ENCODE peak calls at places on chromosomes 6 and 20, in six cellular contexts. One of them, this sample, is unnamed.

GRCh38 chr6:109372070-109372585 is 10.1 kb downstream of the CD164 start:
- DNase-seq in activated T-helper 1 cell treated with Interleukin-2 at 50 U/mL for 16 hours: no peak
- DNase-seq in HTR-8/SVneo: no peak
- DNase-seq in astrocyte of the hippocampus: peak
- DNase-seq in stimulated activated CD4-positive, alpha-beta T cell treated with anti-CD3 and anti-CD28 coated beads, Interleukin-15, amount 100 ng/mL, for 24 hours: no peak
- DNase-seq in MV-4-11: peak
- DNase-seq in this sample: peak

GRCh38 chr6:21511891-21512550 is 81.5 kb upstream of the SOX4 start:
- DNase-seq in activated T-helper 1 cell treated with Interleukin-2 at 50 U/mL for 16 hours: no peak
- DNase-seq in HTR-8/SVneo: no peak
- DNase-seq in astrocyte of the hippocampus: no peak
- DNase-seq in stimulated activated CD4-positive, alpha-beta T cell treated with anti-CD3 and anti-CD28 coated beads, Interleukin-15, amount 100 ng/mL, for 24 hours: no peak
- DNase-seq in MV-4-11: no peak
- DNase-seq in this sample: no peak

GRCh38 chr6:115365783-115366182 is 694.9 kb downstream of the FRK start:
- DNase-seq in activated T-helper 1 cell treated with Interleukin-2 at 50 U/mL for 16 hours: no peak
- DNase-seq in HTR-8/SVneo: no peak
- DNase-seq in astrocyte of the hippocampus: no peak
- DNase-seq in stimulated activated CD4-positive, alpha-beta T cell treated with anti-CD3 and anti-CD28 coated beads, Interleukin-15, amount 100 ng/mL, for 24 hours: no peak
- DNase-seq in MV-4-11: no peak
- DNase-seq in this sample: no peak

GRCh38 chr6:137856138-137856898 is 10.7 kb upstream of the TNFAIP3 start:
- DNase-seq in activated T-helper 1 cell treated with Interleukin-2 at 50 U/mL for 16 hours: no peak
- DNase-seq in HTR-8/SVneo: no peak
- DNase-seq in astrocyte of the hippocampus: no peak
- DNase-seq in stimulated activated CD4-positive, alpha-beta T cell treated with anti-CD3 and anti-CD28 coated beads, Interleukin-15, amount 100 ng/mL, for 24 hours: no peak
- DNase-seq in MV-4-11: no peak
- DNase-seq in this sample: no peak

GRCh38 chr20:1204547-1204946 is 1.3 kb downstream of the C20orf202 start:
- DNase-seq in activated T-helper 1 cell treated with Interleukin-2 at 50 U/mL for 16 hours: no peak
- DNase-seq in HTR-8/SVneo: no peak
- DNase-seq in astrocyte of the hippocampus: no peak
- DNase-seq in stimulated activated CD4-positive, alpha-beta T cell treated with anti-CD3 and anti-CD28 coated beads, Interleukin-15, amount 100 ng/mL, for 24 hours: no peak
- DNase-seq in MV-4-11: no peak
- DNase-seq in this sample: no peak

GRCh38 chr6:12648171-12648570 is 68.4 kb upstream of the PHACTR1 start:
- DNase-seq in activated T-helper 1 cell treated with Interleukin-2 at 50 U/mL for 16 hours: no peak
- DNase-seq in HTR-8/SVneo: no peak
- DNase-seq in astrocyte of the hippocampus: no peak
- DNase-seq in stimulated activated CD4-positive, alpha-beta T cell treated with anti-CD3 and anti-CD28 coated beads, Interleukin-15, amount 100 ng/mL, for 24 hours: no peak
- DNase-seq in MV-4-11: no peak
- DNase-seq in this sample: no peak

GRCh38 chr6:40954446-40955180 is 84.4 kb downstream of the UNC5CL start:
- DNase-seq in activated T-helper 1 cell treated with Interleukin-2 at 50 U/mL for 16 hours: no peak
- DNase-seq in HTR-8/SVneo: no peak
- DNase-seq in astrocyte of the hippocampus: no peak
- DNase-seq in stimulated activated CD4-positive, alpha-beta T cell treated with anti-CD3 and anti-CD28 coated beads, Interleukin-15, amount 100 ng/mL, for 24 hours: no peak
- DNase-seq in MV-4-11: no peak
- DNase-seq in this sample: no peak

GRCh38 chr20:45779011-45779915 is 12.4 kb downstream of the WFDC3 start:
- DNase-seq in activated T-helper 1 cell treated with Interleukin-2 at 50 U/mL for 16 hours: no peak
- DNase-seq in HTR-8/SVneo: peak
- DNase-seq in astrocyte of the hippocampus: peak
- DNase-seq in stimulated activated CD4-positive, alpha-beta T cell treated with anti-CD3 and anti-CD28 coated beads, Interleukin-15, amount 100 ng/mL, for 24 hours: no peak
- DNase-seq in MV-4-11: peak
- DNase-seq in this sample: no peak

GRCh38 chr6:101761124-101761601 is 367.7 kb downstream of the GRIK2 start:
- DNase-seq in activated T-helper 1 cell treated with Interleukin-2 at 50 U/mL for 16 hours: no peak
- DNase-seq in HTR-8/SVneo: no peak
- DNase-seq in astrocyte of the hippocampus: no peak
- DNase-seq in stimulated activated CD4-positive, alpha-beta T cell treated with anti-CD3 and anti-CD28 coated beads, Interleukin-15, amount 100 ng/mL, for 24 hours: no peak
- DNase-seq in MV-4-11: peak
- DNase-seq in this sample: peak

GRCh38 chr6:112203577-112204349 is 50.6 kb downstream of the LAMA4 start:
- DNase-seq in activated T-helper 1 cell treated with Interleukin-2 at 50 U/mL for 16 hours: no peak
- DNase-seq in HTR-8/SVneo: peak
- DNase-seq in astrocyte of the hippocampus: peak
- DNase-seq in stimulated activated CD4-positive, alpha-beta T cell treated with anti-CD3 and anti-CD28 coated beads, Interleukin-15, amount 100 ng/mL, for 24 hours: no peak
- DNase-seq in MV-4-11: no peak
- DNase-seq in this sample: no peak

GRCh38 chr6:28207244-28208179 is 17.6 kb upstream of the ZSCAN9 start:
- DNase-seq in activated T-helper 1 cell treated with Interleukin-2 at 50 U/mL for 16 hours: no peak
- DNase-seq in HTR-8/SVneo: peak
- DNase-seq in astrocyte of the hippocampus: peak
- DNase-seq in stimulated activated CD4-positive, alpha-beta T cell treated with anti-CD3 and anti-CD28 coated beads, Interleukin-15, amount 100 ng/mL, for 24 hours: peak
- DNase-seq in MV-4-11: peak
- DNase-seq in this sample: no peak

GRCh38 chr6:132259070-132259469 is 142.2 kb downstream of the MOXD1 start:
- DNase-seq in activated T-helper 1 cell treated with Interleukin-2 at 50 U/mL for 16 hours: no peak
- DNase-seq in HTR-8/SVneo: peak
- DNase-seq in astrocyte of the hippocampus: peak
- DNase-seq in stimulated activated CD4-positive, alpha-beta T cell treated with anti-CD3 and anti-CD28 coated beads, Interleukin-15, amount 100 ng/mL, for 24 hours: no peak
- DNase-seq in MV-4-11: no peak
- DNase-seq in this sample: peak

GRCh38 chr6:157682856-157683481 is 140.1 kb upstream of the SNX9 start:
- DNase-seq in activated T-helper 1 cell treated with Interleukin-2 at 50 U/mL for 16 hours: no peak
- DNase-seq in HTR-8/SVneo: peak
- DNase-seq in astrocyte of the hippocampus: peak
- DNase-seq in stimulated activated CD4-positive, alpha-beta T cell treated with anti-CD3 and anti-CD28 coated beads, Interleukin-15, amount 100 ng/mL, for 24 hours: no peak
- DNase-seq in MV-4-11: no peak
- DNase-seq in this sample: no peak

GRCh38 chr20:38499366-38499765 is 26.7 kb downstream of the RALGAPB start:
- DNase-seq in activated T-helper 1 cell treated with Interleukin-2 at 50 U/mL for 16 hours: no peak
- DNase-seq in HTR-8/SVneo: no peak
- DNase-seq in astrocyte of the hippocampus: no peak
- DNase-seq in stimulated activated CD4-positive, alpha-beta T cell treated with anti-CD3 and anti-CD28 coated beads, Interleukin-15, amount 100 ng/mL, for 24 hours: no peak
- DNase-seq in MV-4-11: no peak
- DNase-seq in this sample: no peak

GRCh38 chr20:45090481-45090880 is 10.4 kb downstream of the KCNS1 start:
- DNase-seq in activated T-helper 1 cell treated with Interleukin-2 at 50 U/mL for 16 hours: no peak
- DNase-seq in HTR-8/SVneo: no peak
- DNase-seq in astrocyte of the hippocampus: no peak
- DNase-seq in stimulated activated CD4-positive, alpha-beta T cell treated with anti-CD3 and anti-CD28 coated beads, Interleukin-15, amount 100 ng/mL, for 24 hours: no peak
- DNase-seq in MV-4-11: no peak
- DNase-seq in this sample: no peak

GRCh38 chr6:139448998-139449610 is 74.7 kb upstream of the CITED2 start:
- DNase-seq in activated T-helper 1 cell treated with Interleukin-2 at 50 U/mL for 16 hours: no peak
- DNase-seq in HTR-8/SVneo: no peak
- DNase-seq in astrocyte of the hippocampus: no peak
- DNase-seq in stimulated activated CD4-positive, alpha-beta T cell treated with anti-CD3 and anti-CD28 coated beads, Interleukin-15, amount 100 ng/mL, for 24 hours: no peak
- DNase-seq in MV-4-11: peak
- DNase-seq in this sample: no peak

GRCh38 chr6:142300758-142301251 is 1.0 kb upstream of the ADGRG6 start:
- DNase-seq in activated T-helper 1 cell treated with Interleukin-2 at 50 U/mL for 16 hours: no peak
- DNase-seq in HTR-8/SVneo: peak
- DNase-seq in astrocyte of the hippocampus: peak
- DNase-seq in stimulated activated CD4-positive, alpha-beta T cell treated with anti-CD3 and anti-CD28 coated beads, Interleukin-15, amount 100 ng/mL, for 24 hours: no peak
- DNase-seq in MV-4-11: no peak
- DNase-seq in this sample: no peak

GRCh38 chr6:13574571-13575376 is at the start of gene SIRT5:
- DNase-seq in activated T-helper 1 cell treated with Interleukin-2 at 50 U/mL for 16 hours: peak
- DNase-seq in HTR-8/SVneo: peak
- DNase-seq in astrocyte of the hippocampus: peak
- DNase-seq in stimulated activated CD4-positive, alpha-beta T cell treated with anti-CD3 and anti-CD28 coated beads, Interleukin-15, amount 100 ng/mL, for 24 hours: peak
- DNase-seq in MV-4-11: peak
- DNase-seq in this sample: peak

GRCh38 chr20:32062776-32063170 is 10.7 kb downstream of the HCK start:
- DNase-seq in activated T-helper 1 cell treated with Interleukin-2 at 50 U/mL for 16 hours: no peak
- DNase-seq in HTR-8/SVneo: no peak
- DNase-seq in astrocyte of the hippocampus: no peak
- DNase-seq in stimulated activated CD4-positive, alpha-beta T cell treated with anti-CD3 and anti-CD28 coated beads, Interleukin-15, amount 100 ng/mL, for 24 hours: peak
- DNase-seq in MV-4-11: peak
- DNase-seq in this sample: peak

GRCh38 chr6:36028887-36029324 is 1.3 kb downstream of the MAPK14 start:
- DNase-seq in activated T-helper 1 cell treated with Interleukin-2 at 50 U/mL for 16 hours: peak
- DNase-seq in HTR-8/SVneo: peak
- DNase-seq in astrocyte of the hippocampus: peak
- DNase-seq in stimulated activated CD4-positive, alpha-beta T cell treated with anti-CD3 and anti-CD28 coated beads, Interleukin-15, amount 100 ng/mL, for 24 hours: peak
- DNase-seq in MV-4-11: peak
- DNase-seq in this sample: peak

This sample was measured in Kasumi-1.